ENCODE peak calls at places on chromosomes 4 and X, in eight cellular contexts. One of them, this sample, is unnamed.

GRCh38 chrX:116975517-116975916 is 512.7 kb upstream of the CT83 start:
- DNase-seq in neural crest cell: no peak
- DNase-seq in amniotic stem cell: no peak
- DNase-seq in iPS DF 6.9: no peak
- DNase-seq in lower leg skin: no peak
- DNase-seq in RPMI8226: no peak
- DNase-seq in A172: no peak
- DNase-seq in adipocyte: no peak
- DNase-seq in this sample: no peak

GRCh38 chr4:185654965-185655554 is 119.8 kb upstream of the PDLIM3 start:
- DNase-seq in neural crest cell: no peak
- DNase-seq in amniotic stem cell: no peak
- DNase-seq in iPS DF 6.9: no peak
- DNase-seq in lower leg skin: no peak
- DNase-seq in RPMI8226: no peak
- DNase-seq in A172: no peak
- DNase-seq in adipocyte: no peak
- DNase-seq in this sample: no peak

GRCh38 chr4:1375051-1375721 is 28.2 kb downstream of the UVSSA start:
- DNase-seq in neural crest cell: no peak
- DNase-seq in amniotic stem cell: no peak
- DNase-seq in iPS DF 6.9: no peak
- DNase-seq in lower leg skin: no peak
- DNase-seq in RPMI8226: no peak
- DNase-seq in A172: no peak
- DNase-seq in adipocyte: no peak
- DNase-seq in this sample: no peak

GRCh38 chr4:3336389-3337356 is 43.9 kb downstream of the RGS12 start:
- DNase-seq in neural crest cell: no peak
- DNase-seq in amniotic stem cell: no peak
- DNase-seq in iPS DF 6.9: no peak
- DNase-seq in lower leg skin: no peak
- DNase-seq in RPMI8226: no peak
- DNase-seq in A172: peak
- DNase-seq in adipocyte: no peak
- DNase-seq in this sample: no peak

GRCh38 chr4:100372432-100372831 is 145.4 kb downstream of the EMCN start:
- DNase-seq in neural crest cell: no peak
- DNase-seq in amniotic stem cell: peak
- DNase-seq in iPS DF 6.9: no peak
- DNase-seq in lower leg skin: no peak
- DNase-seq in RPMI8226: no peak
- DNase-seq in A172: no peak
- DNase-seq in adipocyte: no peak
- DNase-seq in this sample: no peak

GRCh38 chr4:139761461-139761860 is 95.8 kb downstream of the MGST2 start:
- DNase-seq in neural crest cell: no peak
- DNase-seq in amniotic stem cell: no peak
- DNase-seq in iPS DF 6.9: no peak
- DNase-seq in lower leg skin: no peak
- DNase-seq in RPMI8226: peak
- DNase-seq in A172: no peak
- DNase-seq in adipocyte: no peak
- DNase-seq in this sample: no peak

GRCh38 chr4:95204873-95205272 is 343.9 kb downstream of the UNC5C start:
- DNase-seq in neural crest cell: no peak
- DNase-seq in amniotic stem cell: no peak
- DNase-seq in iPS DF 6.9: no peak
- DNase-seq in lower leg skin: no peak
- DNase-seq in RPMI8226: no peak
- DNase-seq in A172: no peak
- DNase-seq in adipocyte: no peak
- DNase-seq in this sample: no peak

GRCh38 chrX:112867570-112867969 is 26.9 kb upstream of the AMOT start:
- DNase-seq in neural crest cell: no peak
- DNase-seq in amniotic stem cell: no peak
- DNase-seq in iPS DF 6.9: no peak
- DNase-seq in lower leg skin: no peak
- DNase-seq in RPMI8226: no peak
- DNase-seq in A172: no peak
- DNase-seq in adipocyte: no peak
- DNase-seq in this sample: peak

GRCh38 chr4:75830906-75831305 is 71.3 kb downstream of the PPEF2 start:
- DNase-seq in neural crest cell: no peak
- DNase-seq in amniotic stem cell: no peak
- DNase-seq in iPS DF 6.9: no peak
- DNase-seq in lower leg skin: no peak
- DNase-seq in RPMI8226: no peak
- DNase-seq in A172: no peak
- DNase-seq in adipocyte: peak
- DNase-seq in this sample: no peak

GRCh38 chr4:151215295-151215694 is 61.7 kb upstream of the PRSS48 start:
- DNase-seq in neural crest cell: no peak
- DNase-seq in amniotic stem cell: no peak
- DNase-seq in iPS DF 6.9: no peak
- DNase-seq in lower leg skin: no peak
- DNase-seq in RPMI8226: no peak
- DNase-seq in A172: no peak
- DNase-seq in adipocyte: peak
- DNase-seq in this sample: no peak

GRCh38 chr4:3524920-3525319 is 7.3 kb downstream of the LRPAP1 start:
- DNase-seq in neural crest cell: no peak
- DNase-seq in amniotic stem cell: no peak
- DNase-seq in iPS DF 6.9: no peak
- DNase-seq in lower leg skin: no peak
- DNase-seq in RPMI8226: no peak
- DNase-seq in A172: no peak
- DNase-seq in adipocyte: no peak
- DNase-seq in this sample: no peak

GRCh38 chr4:182427530-182427929 is 184.3 kb downstream of the TENM3 start:
- DNase-seq in neural crest cell: no peak
- DNase-seq in amniotic stem cell: no peak
- DNase-seq in iPS DF 6.9: no peak
- DNase-seq in lower leg skin: no peak
- DNase-seq in RPMI8226: no peak
- DNase-seq in A172: no peak
- DNase-seq in adipocyte: peak
- DNase-seq in this sample: no peak

GRCh38 chr4:8292388-8293107 is 23.0 kb downstream of the HTRA3 start:
- DNase-seq in neural crest cell: no peak
- DNase-seq in amniotic stem cell: no peak
- DNase-seq in iPS DF 6.9: no peak
- DNase-seq in lower leg skin: no peak
- DNase-seq in RPMI8226: no peak
- DNase-seq in A172: no peak
- DNase-seq in adipocyte: no peak
- DNase-seq in this sample: no peak

GRCh38 chr4:97984545-97985131 is 158.6 kb downstream of the STPG2 start:
- DNase-seq in neural crest cell: no peak
- DNase-seq in amniotic stem cell: no peak
- DNase-seq in iPS DF 6.9: peak
- DNase-seq in lower leg skin: no peak
- DNase-seq in RPMI8226: peak
- DNase-seq in A172: no peak
- DNase-seq in adipocyte: no peak
- DNase-seq in this sample: no peak

GRCh38 chr4:102022343-102022742 is 231.8 kb downstream of the BANK1 start:
- DNase-seq in neural crest cell: no peak
- DNase-seq in amniotic stem cell: no peak
- DNase-seq in iPS DF 6.9: no peak
- DNase-seq in lower leg skin: no peak
- DNase-seq in RPMI8226: no peak
- DNase-seq in A172: peak
- DNase-seq in adipocyte: no peak
- DNase-seq in this sample: no peak

GRCh38 chr4:65007841-65008439 is 598.7 kb upstream of the TECRL start:
- DNase-seq in neural crest cell: peak
- DNase-seq in amniotic stem cell: no peak
- DNase-seq in iPS DF 6.9: peak
- DNase-seq in lower leg skin: no peak
- DNase-seq in RPMI8226: peak
- DNase-seq in A172: peak
- DNase-seq in adipocyte: peak
- DNase-seq in this sample: peak

GRCh38 chr4:71729856-71730255 is 54.0 kb downstream of the GC start:
- DNase-seq in neural crest cell: no peak
- DNase-seq in amniotic stem cell: no peak
- DNase-seq in iPS DF 6.9: no peak
- DNase-seq in lower leg skin: no peak
- DNase-seq in RPMI8226: no peak
- DNase-seq in A172: no peak
- DNase-seq in adipocyte: no peak
- DNase-seq in this sample: no peak

GRCh38 chrX:51837926-51838325 is 55.5 kb upstream of the MAGED1 start:
- DNase-seq in neural crest cell: no peak
- DNase-seq in amniotic stem cell: no peak
- DNase-seq in iPS DF 6.9: no peak
- DNase-seq in lower leg skin: peak
- DNase-seq in RPMI8226: no peak
- DNase-seq in A172: no peak
- DNase-seq in adipocyte: peak
- DNase-seq in this sample: no peak